ENCODE peak calls at places on chromosomes 7 and 10, in nine cellular contexts. D is esophagus muscularis mucosa; F is WTC11; S is dermis microvascular lymphatic vessel endothelial cell; P is stimulated activated CD8-positive, alpha-beta memory T cell treated with anti-CD3 and anti-CD28 coated beads, Interleukin-15, amount 100 ng/mL, for 4 hours; X is endothelial cell; R is CD4-positive, CD25-positive, alpha-beta regulatory T cell; O is OCI-M1; E is epithelial cell of esophagus. U is an unnamed sample.
A peak's percentile ranks its signal among the peaks of the same experiment; 100 is the strongest.

GRCh38 chr7:132354527-132354926 is 221.7 kb downstream of the PLXNA4 start:
- DNase-seq in D (no peak), F (no peak), S (no peak), P (no peak), X (no peak), R (no peak), O (no peak), E (no peak), U (no peak)

GRCh38 chr10:94489976-94490788 is 55.4 kb upstream of the HELLS start:
- DNase-seq in D (no peak), F (no peak), S (no peak), P (no peak), X (no peak), R (no peak), O (no peak), E (no peak), U (no peak)

GRCh38 chr7:25512051-25512450 is 283.8 kb upstream of the NPVF start:
- DNase-seq in D (no peak), F (no peak), S (no peak), P (no peak), X (no peak), R (no peak), O (no peak), E (no peak), U (no peak)

GRCh38 chr7:36128448-36129047 is 24.5 kb upstream of the EEPD1 start:
- DNase-seq in D (peak; percentile 94), F (no peak), S (peak; percentile 82), P (no peak), X (no peak), R (no peak), O (peak; percentile 9), E (peak; percentile 92), U (no peak)

GRCh38 chr7:44177570-44178131 is 11.6 kb downstream of the GCK start:
- DNase-seq in D (no peak), F (no peak), S (no peak), P (no peak), X (no peak), R (no peak), O (no peak), E (peak; percentile 26), U (no peak)

GRCh38 chr7:44630791-44631457 is 24.5 kb downstream of the OGDH start:
- DNase-seq in D (no peak), F (no peak), S (no peak), P (no peak), X (no peak), R (no peak), O (no peak), E (no peak), U (no peak)

GRCh38 chr10:19629559-19629958 is 186.7 kb upstream of the PLXDC2 start:
- DNase-seq in D (no peak), F (peak; percentile 18), S (no peak), P (no peak), X (no peak), R (no peak), O (peak; percentile 86), E (no peak), U (no peak)

GRCh38 chr7:43652364-43652763 is 69.5 kb downstream of the STK17A start:
- DNase-seq in D (no peak), F (no peak), S (no peak), P (no peak), X (no peak), R (no peak), O (no peak), E (no peak), U (no peak)

GRCh38 chr7:55464422-55464821 is 99.3 kb downstream of the LANCL2 start:
- DNase-seq in D (no peak), F (no peak), S (no peak), P (no peak), X (no peak), R (no peak), O (no peak), E (peak; percentile 19), U (no peak)

GRCh38 chr10:11036424-11037011 is 18.8 kb downstream of the CELF2 start:
- DNase-seq in D (no peak), F (peak; percentile 42), S (peak; percentile 67), P (no peak), X (peak; percentile 52), R (no peak), O (peak; percentile 37), E (peak; percentile 69), U (peak; percentile 11)

GRCh38 chr7:95608344-95609173 is 12.2 kb upstream of the PDK4 start:
- DNase-seq in D (peak; percentile 98), F (peak; percentile 62), S (peak; percentile 96), P (no peak), X (peak; percentile 70), R (no peak), O (peak; percentile 100), E (peak; percentile 94), U (no peak)

GRCh38 chr7:78765985-78766729 is 687.3 kb downstream of the MAGI2 start:
- DNase-seq in D (no peak), F (no peak), S (no peak), P (no peak), X (no peak), R (no peak), O (no peak), E (no peak), U (no peak)

GRCh38 chr10:58178811-58179210 is 88.9 kb downstream of the IPMK start:
- DNase-seq in D (no peak), F (no peak), S (no peak), P (no peak), X (no peak), R (no peak), O (peak; percentile 18), E (peak; percentile 67), U (no peak)

GRCh38 chr7:112182749-112183148 is 23.4 kb downstream of the DOCK4 start:
- DNase-seq in D (no peak), F (no peak), S (no peak), P (no peak), X (no peak), R (no peak), O (no peak), E (no peak), U (no peak)